ENCODE peak calls at places on chromosomes 13 and 19, in ten cellular contexts. T is stimulated activated CD4-positive, alpha-beta T cell treated with anti-CD3 and anti-CD28 coated beads, Interleukin-4, amount 100 ng/mL, for 48 hours; D is AG09309; U is hypothalamus; O is Caco-2; M is stimulated activated naive CD8-positive, alpha-beta T cell treated with anti-CD3 and anti-CD28 coated beads, Interleukin-15, Interleukin-2, amounts not matched to agents 100 U/mL and 50 U/mL, for 24 hours; Z is T-helper 22 cell; Y is cardiac muscle cell; B is amygdala; N is HCEC 1CT. E is an unnamed sample.
A peak's percentile ranks its signal among the peaks of the same experiment; 100 is the strongest.

GRCh38 chr19:35643255-35644205 is 2.0 kb downstream of the ETV2 start:
- DNase-seq in T (peak; percentile 74), D (no peak), U (peak; percentile 61), O (peak; percentile 95), M (peak; percentile 84), Z (peak; percentile 69), Y (peak; percentile 92), B (no peak), N (peak; percentile 79), E (peak; percentile 94)

GRCh38 chr13:34412817-34413365 is 529.2 kb upstream of the NBEA start:
- DNase-seq in T (no peak), D (no peak), U (no peak), O (no peak), M (no peak), Z (no peak), Y (no peak), B (no peak), N (no peak), E (no peak)

GRCh38 chr13:43031881-43032280 is 8.5 kb downstream of the DNAJC15 start:
- DNase-seq in T (no peak), D (no peak), U (no peak), O (no peak), M (no peak), Z (no peak), Y (no peak), B (no peak), N (no peak), E (no peak)

GRCh38 chr19:51138549-51138979 is 3.5 kb upstream of the SIGLEC7 start:
- DNase-seq in T (no peak), D (no peak), U (peak; percentile 13), O (no peak), M (no peak), Z (no peak), Y (no peak), B (no peak), N (no peak), E (no peak)

GRCh38 chr13:74070065-74070464 is 64.1 kb downstream of the KLF12 start:
- DNase-seq in T (no peak), D (no peak), U (no peak), O (no peak), M (no peak), Z (peak; percentile 34), Y (no peak), B (no peak), N (no peak), E (no peak)

GRCh38 chr13:40597735-40598365 is 68.6 kb downstream of the FOXO1 start:
- DNase-seq in T (no peak), D (no peak), U (no peak), O (peak; percentile 37), M (no peak), Z (no peak), Y (peak; percentile 23), B (no peak), N (no peak), E (no peak)

GRCh38 chr13:37418490-37418889 is 180.1 kb downstream of the POSTN start:
- DNase-seq in T (no peak), D (peak; percentile 63), U (no peak), O (no peak), M (no peak), Z (no peak), Y (no peak), B (no peak), N (peak; percentile 73), E (no peak)

GRCh38 chr19:28420731-28421550 is 792.0 kb downstream of the UQCRFS1 start:
- DNase-seq in T (no peak), D (no peak), U (no peak), O (no peak), M (no peak), Z (no peak), Y (no peak), B (no peak), N (no peak), E (no peak)

GRCh38 chr13:90395348-90395747 is 952.1 kb upstream of the MIR17HG start:
- DNase-seq in T (no peak), D (no peak), U (no peak), O (no peak), M (no peak), Z (no peak), Y (no peak), B (no peak), N (no peak), E (no peak)

GRCh38 chr13:76646946-76647345 is 239.3 kb downstream of the KCTD12 start:
- DNase-seq in T (no peak), D (no peak), U (no peak), O (no peak), M (no peak), Z (no peak), Y (no peak), B (no peak), N (peak; percentile 40), E (no peak)

GRCh38 chr13:112891477-112892401 is 77.3 kb upstream of the MCF2L start:
- DNase-seq in T (no peak), D (no peak), U (no peak), O (no peak), M (no peak), Z (no peak), Y (no peak), B (no peak), N (no peak), E (no peak)

GRCh38 chr13:59319276-59319675 is 844.5 kb downstream of the DIAPH3 start:
- DNase-seq in T (no peak), D (no peak), U (no peak), O (no peak), M (no peak), Z (no peak), Y (no peak), B (no peak), N (no peak), E (no peak)

GRCh38 chr13:102658678-102659077 is 36.2 kb downstream of the METTL21C start:
- DNase-seq in T (no peak), D (no peak), U (no peak), O (no peak), M (no peak), Z (no peak), Y (no peak), B (no peak), N (peak; percentile 44), E (no peak)

GRCh38 chr13:35818577-35819165 is 312.5 kb downstream of the DCLK1 start:
- DNase-seq in T (no peak), D (peak; percentile 33), U (no peak), O (no peak), M (no peak), Z (no peak), Y (peak; percentile 57), B (no peak), N (peak; percentile 2), E (no peak)

GRCh38 chr13:110119943-110120905 is 186.7 kb downstream of the COL4A1 start:
- DNase-seq in T (no peak), D (no peak), U (no peak), O (no peak), M (no peak), Z (no peak), Y (no peak), B (no peak), N (no peak), E (no peak)